ENCODE peak calls at places on chromosomes 4 and X, in six cellular contexts. C is upper lobe of right lung; W is GM20000; Q is activated T-helper 1 cell treated with anti-CD3 and anti-CD28 coated beads, Interleukin-12 subunit alpha, Interleukin-12 subunit beta, Interleukin-2, Interleukin-4 antibody, amounts not matched to agents 30 ng/mL and 10 ng/mL and 1 ng/mL, durations not matched to agents 14 hours and 24 hours and 36 hours; A is activated CD8-positive, alpha-beta memory T cell treated with anti-CD3 and anti-CD28 coated beads, Interleukin-2, amount 10 ng/mL, durations not matched to agents 7 days and 5 days; J is fibroblast of lung. H is an unnamed sample.

GRCh38 chr4:118352843-118353373 is at the start of gene PRSS12:
- DNase-seq in W (peak), J (peak), A (peak), C (peak), Q (peak), H (peak)

GRCh38 chr4:77434299-77435092 is 171.1 kb upstream of the CXCL13 start:
- DNase-seq in A (no peak), Q (no peak), W (no peak), J (no peak), C (no peak), H (no peak)

GRCh38 chrX:103741879-103742278 is 31.2 kb downstream of the TMEM31 start:
- DNase-seq in C (no peak), Q (no peak), J (no peak), A (no peak), W (no peak), H (no peak)

GRCh38 chr4:113707013-113707412 is 54.5 kb downstream of the CAMK2D start:
- DNase-seq in A (no peak), W (no peak), C (no peak), J (peak), Q (no peak), H (no peak)

GRCh38 chr4:84792366-84793301 is 173.9 kb downstream of the WDFY3 start:
- DNase-seq in J (peak), W (no peak), Q (no peak), A (no peak), C (no peak), H (no peak)

GRCh38 chrX:141902366-141902765 is 1.3 kb upstream of the MAGEC1 start:
- DNase-seq in Q (no peak), A (no peak), W (no peak), C (no peak), J (no peak), H (no peak)

GRCh38 chrX:96182366-96182765 is 502.3 kb upstream of the DIAPH2 start:
- DNase-seq in Q (no peak), C (no peak), A (no peak), J (peak), W (no peak), H (no peak)

GRCh38 chr4:156939801-156940200 is 31.8 kb downstream of the PDGFC start:
- DNase-seq in Q (no peak), J (peak), A (no peak), C (no peak), W (no peak), H (no peak)

GRCh38 chr4:145347684-145348083 is 134.0 kb upstream of the SMAD1 start:
- DNase-seq in J (peak), W (no peak), Q (no peak), C (no peak), A (no peak), H (no peak)

GRCh38 chr4:76733380-76733779 is 164.6 kb downstream of the SOWAHB start:
- DNase-seq in C (no peak), Q (no peak), J (no peak), A (no peak), W (no peak), H (no peak)

GRCh38 chr4:38094419-38094818 is 134.2 kb downstream of the PTTG2 start:
- DNase-seq in W (no peak), Q (no peak), A (no peak), C (no peak), J (no peak), H (no peak)

GRCh38 chr4:73944061-73944875 is 37.6 kb downstream of the PF4 start:
- DNase-seq in A (no peak), W (no peak), Q (no peak), J (peak), C (peak), H (no peak)

GRCh38 chr4:160353548-160353947 is 1250.7 kb downstream of the RAPGEF2 start:
- DNase-seq in W (no peak), A (no peak), C (no peak), Q (no peak), J (no peak), H (no peak)

GRCh38 chr4:174216935-174217272 is 66.6 kb downstream of the FBXO8 start:
- DNase-seq in Q (no peak), A (no peak), J (no peak), C (no peak), W (no peak), H (no peak)

GRCh38 chr4:41160856-41161255 is 53.5 kb downstream of the APBB2 start:
- DNase-seq in W (no peak), A (no peak), Q (no peak), J (peak), C (no peak), H (no peak)

GRCh38 chr4:15805583-15806517 is 27.7 kb downstream of the CD38 start:
- DNase-seq in A (no peak), Q (no peak), C (no peak), W (peak), J (peak), H (no peak)

GRCh38 chr4:141995051-141995450 is 358.7 kb downstream of the IL15 start:
- DNase-seq in C (no peak), A (no peak), Q (no peak), J (no peak), W (no peak), H (no peak)

GRCh38 chr4:1045193-1045594 is 33.8 kb downstream of the FGFRL1 start:
- DNase-seq in W (no peak), J (no peak), A (no peak), Q (no peak), C (peak), H (no peak)

GRCh38 chr4:92090887-92091286 is 212.9 kb upstream of the GRID2 start:
- DNase-seq in A (no peak), Q (no peak), W (no peak), C (no peak), J (no peak), H (no peak)

GRCh38 chr4:146432065-146432464 is 89.7 kb downstream of the SLC10A7 start:
- DNase-seq in Q (no peak), W (no peak), J (no peak), C (no peak), A (no peak), H (no peak)

GRCh38 chrX:54746928-54747327 is 51.1 kb downstream of the ITIH6 start:
- DNase-seq in A (no peak), Q (no peak), C (no peak), J (no peak), W (no peak), H (no peak)

GRCh38 chr4:55318135-55318534 is 27.9 kb upstream of the SRD5A3 start:
- DNase-seq in C (no peak), J (no peak), Q (no peak), A (no peak), W (no peak), H (no peak)

GRCh38 chrX:55908685-55909212 is 191.2 kb downstream of the RRAGB start:
- DNase-seq in J (peak), Q (peak), C (peak), A (peak), W (peak), H (peak)

GRCh38 chr4:184292465-184292867 is 74.8 kb upstream of the ENPP6 start:
- DNase-seq in J (no peak), A (no peak), W (no peak), Q (no peak), C (no peak), H (no peak)

GRCh38 chrX:47751670-47752069 is 85.0 kb upstream of the ZNF81 start:
- DNase-seq in Q (no peak), W (peak), A (peak), J (no peak), C (peak), H (peak)

GRCh38 chrX:153638041-153638371 is 9.0 kb upstream of the DUSP9 start:
- DNase-seq in C (no peak), W (no peak), J (no peak), Q (no peak), A (no peak), H (no peak)

GRCh38 chr4:127179451-127180087 is 453.2 kb upstream of the INTU start:
- DNase-seq in W (no peak), Q (no peak), J (no peak), C (no peak), A (no peak), H (no peak)

GRCh38 chr4:166435449-166435848 is 562.4 kb downstream of the TLL1 start:
- DNase-seq in Q (no peak), J (peak), C (no peak), A (no peak), W (no peak), H (no peak)

GRCh38 chrX:104335765-104336164 is 81.0 kb upstream of the ESX1 start:
- DNase-seq in J (peak), W (no peak), Q (no peak), C (no peak), A (no peak), H (no peak)

GRCh38 chr4:26420438-26420837 is 69.8 kb downstream of the CCKAR start:
- DNase-seq in W (no peak), C (no peak), Q (no peak), A (no peak), J (peak), H (no peak)

GRCh38 chr4:112099701-112100289 is 45.5 kb upstream of the FAM241A start:
- DNase-seq in J (peak), Q (no peak), W (peak), A (no peak), C (no peak), H (peak)

GRCh38 chrX:129845616-129846190 is 2.0 kb upstream of the ZDHHC9 start:
- DNase-seq in W (no peak), J (no peak), C (no peak), Q (no peak), A (no peak), H (no peak)

GRCh38 chr4:166174717-166175510 is 301.9 kb downstream of the TLL1 start:
- DNase-seq in W (no peak), A (no peak), C (no peak), J (no peak), Q (no peak), H (no peak)

GRCh38 chrX:23008431-23009099 is 8.8 kb downstream of the DDX53 start:
- DNase-seq in J (peak), Q (no peak), C (no peak), A (no peak), W (no peak), H (no peak)